ENCODE peak calls at places on chromosomes 3 and 15, in four cellular contexts. D is cardiac muscle cell, W is ACHN, Q is T-helper 2 cell. F is an unnamed sample.
A peak's percentile ranks its signal among the peaks of the same experiment; 100 is the strongest.

GRCh38 chr3:68854170-68854569 is 78.2 kb downstream of the TAFA4 start:
- DNase-seq in D (no peak), W (no peak), Q (no peak), F (no peak)

GRCh38 chr3:194298331-194299227 is 52.5 kb downstream of the CPN2 start:
- DNase-seq in D (no peak), W (peak; percentile 59), Q (no peak), F (no peak)

GRCh38 chr15:100873029-100873677 is 6.5 kb upstream of the ALDH1A3 start:
- DNase-seq in D (peak; percentile 93), W (peak; percentile 77), Q (peak; percentile 13), F (peak; percentile 87)

GRCh38 chr3:61960976-61961375 is 399.6 kb downstream of the PTPRG start:
- DNase-seq in D (no peak), W (no peak), Q (no peak), F (no peak)

GRCh38 chr3:39260957-39261356 is 18.9 kb downstream of the CX3CR1 start:
- DNase-seq in D (peak; percentile 94), W (peak; percentile 73), Q (peak; percentile 58), F (peak; percentile 69)

GRCh38 chr15:40265875-40266274 is 17.0 kb downstream of the ANKRD63 start:
- DNase-seq in D (no peak), W (no peak), Q (no peak), F (no peak)

GRCh38 chr3:11582123-11582968 is 61.4 kb downstream of the VGLL4 start:
- DNase-seq in D (peak; percentile 94), W (peak; percentile 56), Q (no peak), F (peak; percentile 82)

GRCh38 chr3:132522353-132522752 is 74.7 kb upstream of the ACKR4 start:
- DNase-seq in D (no peak), W (no peak), Q (no peak), F (no peak)

GRCh38 chr15:82122754-82123400 is 77.1 kb upstream of the MEX3B start:
- DNase-seq in D (peak; percentile 90), W (peak; percentile 88), Q (no peak), F (peak; percentile 61)

GRCh38 chr3:10242182-10243065 is 5.8 kb upstream of the TATDN2 start:
- DNase-seq in D (peak; percentile 82), W (peak; percentile 49), Q (peak; percentile 78), F (no peak)

GRCh38 chr3:77247817-77248216 is 207.9 kb downstream of the ROBO2 start:
- DNase-seq in D (no peak), W (no peak), Q (no peak), F (no peak)

GRCh38 chr3:69271098-69271497 is 114.8 kb downstream of the FRMD4B start:
- DNase-seq in D (no peak), W (no peak), Q (no peak), F (no peak)

GRCh38 chr15:26628879-26629529 is 143.9 kb downstream of the GABRB3 start:
- DNase-seq in D (peak; percentile 22), W (no peak), Q (no peak), F (peak; percentile 56)